ENCODE peak calls at places on chromosomes 3 and 15, in four cellular contexts. R, B, S and U are unnamed samples. For H3K4me1 and H4K20me1, the result is how much of the 10 kb centered on the place peaks cover.

GRCh38 chr15:100806157-100806556 is 73.5 kb upstream of the ALDH1A3 start:
- DNase-seq in S (no peak), B (no peak), R (no peak), U (no peak)

GRCh38 chr3:31103623-31104180 is 209.2 kb upstream of the GADL1 start:
- DNase-seq in S (no peak), B (no peak), R (no peak), U (no peak)

GRCh38 chr3:16596352-16597032 is 8.7 kb downstream of the DAZL start:
- DNase-seq in R (no peak), B (peak), S (no peak), U (no peak)

GRCh38 chr3:172447611-172448579 is at the start of gene GHSR:
- DNase-seq in R (peak), B (no peak), S (peak), U (no peak)

GRCh38 chr3:197478746-197479668 is 76.8 kb downstream of the BDH1 start:
- DNase-seq in S (no peak), R (no peak), B (no peak), U (peak)

GRCh38 chr3:108513961-108514360 is 3.6 kb upstream of the MYH15 start:
- DNase-seq in R (no peak), S (no peak), B (no peak), U (peak)

GRCh38 chr15:25787855-25788521 is 75.1 kb downstream of the ATP10A start:
- DNase-seq in S (no peak), B (no peak), R (no peak), U (no peak)

GRCh38 chr15:86522721-86523120 is 443.1 kb downstream of the AGBL1 start:
- DNase-seq in S (no peak), B (no peak), R (no peak), U (no peak)

GRCh38 chr3:59327324-59327939 is 277.6 kb upstream of the CFAP20DC start:
- DNase-seq in S (no peak), B (no peak), R (no peak), U (peak)

GRCh38 chr3:42701371-42702065 is 1.1 kb downstream of the HHATL start:
- DNase-seq in R (peak), S (peak), B (peak), U (no peak)

GRCh38 chr3:63654246-63654645 is 1.8 kb downstream of the SNTN start:
- DNase-seq in R (no peak), B (no peak), S (no peak), U (no peak)

GRCh38 chr15:63870403-63871209 is 36.9 kb upstream of the HERC1 start:
- DNase-seq in R (peak), S (no peak), B (no peak), U (peak)

GRCh38 chr15:45093013-45093412 is 21.0 kb downstream of the DUOX2 start:
- DNase-seq in R (no peak), S (no peak), B (no peak), U (no peak)

GRCh38 chr3:126355251-126355650 is 2.0 kb downstream of the KLF15 start:
- DNase-seq in R (no peak), B (peak), S (peak), U (no peak)

GRCh38 chr15:59170295-59170881 is 36.3 kb upstream of the LDHAL6B start:
- DNase-seq in R (peak), B (no peak), S (no peak), U (peak)

GRCh38 chr3:64913515-64913914 is 225.7 kb upstream of the ADAMTS9 start:
- DNase-seq in R (no peak), S (no peak), B (no peak), U (no peak)

GRCh38 chr15:32636410-32636809 is 5.1 kb upstream of the SCG5 start:
- DNase-seq in R (no peak), B (no peak), S (no peak), U (no peak)

GRCh38 chr3:30372837-30373236 is 233.6 kb upstream of the TGFBR2 start:
- DNase-seq in R (no peak), B (no peak), S (no peak), U (no peak)

GRCh38 chr15:75200765-75201608 is 695 bp upstream of the C15orf39 start:
- DNase-seq in B (peak), S (peak), R (peak), U (peak)

GRCh38 chr15:40857601-40858351 is 13.9 kb downstream of the SPINT1 start:
- DNase-seq in R (peak), S (peak), B (peak), U (peak)

GRCh38 chr3:49638445-49638844 is 35.7 kb upstream of the APEH start:
- DNase-seq in R (no peak), S (no peak), B (no peak), U (peak)

GRCh38 chr15:96766387-96766786 is 435.9 kb downstream of the NR2F2 start:
- DNase-seq in R (no peak), B (no peak), S (no peak), U (no peak)

GRCh38 chr3:194592798-194593752 is 40.1 kb downstream of the TMEM44 start:
- DNase-seq in B (peak), R (no peak), S (no peak), U (peak)

GRCh38 chr3:148865039-148865438 is at the start of gene CPA3:
- DNase-seq in B (no peak), R (no peak), S (no peak), U (no peak)

GRCh38 chr15:51114437-51115119 is 19.9 kb upstream of the TNFAIP8L3 start:
- DNase-seq in B (no peak), R (no peak), S (no peak), U (no peak)

DNA sequence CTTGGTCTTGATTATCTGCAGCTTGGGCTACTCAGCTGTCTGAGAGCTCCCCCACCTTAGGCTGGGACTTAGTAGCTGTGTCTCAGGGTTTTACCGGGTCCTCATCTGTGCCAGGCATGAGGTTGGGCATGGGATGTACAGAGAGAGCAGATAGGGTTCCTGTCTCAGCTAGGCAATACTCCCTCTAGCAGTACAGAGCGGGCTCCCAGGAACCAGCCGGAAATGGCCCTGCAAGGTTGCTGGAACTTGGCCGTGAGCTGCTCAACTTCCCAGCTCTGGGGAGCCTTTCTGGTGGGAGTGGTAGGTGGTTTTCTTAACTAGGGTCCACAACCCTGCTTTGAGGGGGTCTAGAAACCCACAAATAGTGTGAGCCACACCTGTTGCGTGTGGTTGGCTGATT is 58.3 kb downstream of the ATP2B2 start:
- DNase-seq in R (no peak), B (no peak), S (no peak), U (no peak)
- H3K4me1 ChIP-seq in R (under half), B (under half), S (under half), U (under half)

GRCh38 chr3:128480717-128481437 is 12.1 kb downstream of the GATA2 start:
- DNase-seq in B (no peak), S (no peak), R (no peak), U (no peak)
- H4K20me1 ChIP-seq in B (under half), S (under half), R (under half), U (under half)

GRCh38 chr15:90271459-90272166 is 6.1 kb downstream of the NGRN start:
- DNase-seq in B (no peak), R (no peak), S (no peak), U (no peak)

GRCh38 chr15:90266061-90266431 is 574 bp downstream of the NGRN start:
- DNase-seq in R (no peak), B (no peak), S (peak), U (no peak)

GRCh38 chr15:90266485-90266884 is 1.0 kb downstream of the NGRN start:
- DNase-seq in S (no peak), R (no peak), B (peak), U (peak)

GRCh38 chr15:90268415-90268814 is 2.9 kb downstream of the NGRN start:
- DNase-seq in B (no peak), R (no peak), S (no peak), U (no peak)

DNA sequence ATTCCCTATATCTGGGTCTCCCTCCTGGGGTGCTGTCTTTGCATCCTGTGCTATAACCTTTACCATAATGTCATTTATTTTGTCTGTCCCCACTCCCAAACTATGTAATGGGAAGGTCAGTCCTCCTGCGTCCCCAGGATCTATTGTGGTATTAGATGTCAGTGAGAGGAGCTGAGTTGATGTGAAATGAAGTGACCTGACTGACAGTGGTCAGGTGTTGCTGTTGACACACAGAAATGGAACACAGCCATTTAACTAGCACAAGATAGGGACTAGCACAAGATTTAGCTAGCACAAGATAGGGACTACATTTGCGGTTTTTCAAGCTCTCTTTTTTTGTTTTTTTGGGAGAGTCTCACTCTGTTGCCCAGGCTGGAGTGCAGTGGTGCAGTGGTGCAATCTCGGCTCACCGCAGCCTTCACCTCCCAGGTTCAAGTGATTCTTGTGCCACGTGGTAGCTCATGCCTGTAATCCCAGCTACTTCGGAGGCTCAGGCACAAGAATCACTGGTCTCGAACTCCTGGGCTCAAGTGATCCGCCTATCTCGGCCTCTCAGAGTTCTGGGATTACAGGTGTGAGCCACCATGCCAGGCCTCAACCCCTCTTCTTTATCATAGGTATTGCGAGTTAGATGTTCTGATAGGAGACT is 5.2 kb downstream of the NGRN start:
- DNase-seq in S (no peak), R (no peak), B (no peak), U (no peak)
- H3K4me1 ChIP-seq in S (under half), R (under half), B (under half), U (under half)

DNA sequence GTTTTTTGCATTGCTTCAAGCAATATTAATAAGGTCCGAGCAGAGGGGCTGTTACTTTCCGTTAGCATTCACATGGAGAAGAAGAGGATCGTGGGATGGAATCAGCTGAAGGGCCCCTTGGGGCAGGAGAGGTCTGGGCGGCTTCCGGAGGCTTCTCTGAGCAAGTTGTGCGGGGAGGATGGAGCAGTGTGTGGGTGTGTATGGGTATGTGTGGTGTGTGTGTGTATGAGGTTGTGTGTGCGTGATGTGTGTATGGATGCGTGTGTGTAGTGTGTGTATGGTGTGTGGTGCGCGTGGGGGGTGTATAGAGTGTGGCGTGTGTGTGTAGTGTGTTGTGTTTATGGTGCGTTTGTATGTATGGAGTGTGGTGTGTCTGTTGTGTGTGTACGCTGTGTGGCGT is 25.8 kb downstream of the GABRA5 start:
- DNase-seq in B (no peak), S (no peak), R (no peak), U (no peak)
- H4K20me1 ChIP-seq in B (under half), S (under half), R (under half), U (under half)

GRCh38 chr3:105837143-105837740 is 31.6 kb downstream of the CBLB start:
- DNase-seq in R (no peak), S (no peak), B (no peak), U (no peak)
- H3K4me1 ChIP-seq in R (under half), S (under half), B (under half), U (under half)

DNA sequence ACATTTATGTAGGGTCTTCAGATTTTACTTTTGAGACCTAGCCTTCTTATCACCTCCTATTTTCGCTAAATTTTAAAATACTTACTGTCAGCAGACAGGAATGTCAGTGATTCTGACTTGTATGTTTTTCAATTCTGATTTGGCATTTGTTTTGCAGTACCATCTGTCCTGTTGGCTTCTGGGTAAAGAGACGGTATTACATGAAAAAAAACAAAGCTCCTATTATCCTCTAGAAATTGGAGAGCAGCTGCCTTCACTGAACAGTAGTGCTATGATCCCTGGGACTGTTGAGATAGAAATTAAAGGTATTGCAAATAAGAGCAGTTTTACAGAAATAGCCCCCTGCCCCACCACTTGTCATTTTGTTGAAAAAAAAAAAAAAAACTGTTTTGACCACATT is 8.4 kb downstream of the ARMC8 start:
- DNase-seq in B (no peak), S (no peak), R (no peak), U (peak)
- H4K20me1 ChIP-seq in B (under half), S (half or more), R (under half), U (under half)

GRCh38 chr15:67070892-67071664 is 5.7 kb downstream of the SMAD3 start:
- DNase-seq in S (no peak), R (no peak), B (no peak), U (peak)

GRCh38 chr15:67070150-67070549 is 4.7 kb downstream of the SMAD3 start:
- DNase-seq in B (no peak), S (no peak), R (no peak), U (peak)

GRCh38 chr15:67074886-67075229 is 9.5 kb downstream of the SMAD3 start:
- DNase-seq in B (no peak), S (no peak), R (no peak), U (no peak)

GRCh38 chr15:67072442-67072841 is 7.0 kb downstream of the SMAD3 start:
- DNase-seq in B (no peak), S (no peak), R (no peak), U (no peak)

DNA sequence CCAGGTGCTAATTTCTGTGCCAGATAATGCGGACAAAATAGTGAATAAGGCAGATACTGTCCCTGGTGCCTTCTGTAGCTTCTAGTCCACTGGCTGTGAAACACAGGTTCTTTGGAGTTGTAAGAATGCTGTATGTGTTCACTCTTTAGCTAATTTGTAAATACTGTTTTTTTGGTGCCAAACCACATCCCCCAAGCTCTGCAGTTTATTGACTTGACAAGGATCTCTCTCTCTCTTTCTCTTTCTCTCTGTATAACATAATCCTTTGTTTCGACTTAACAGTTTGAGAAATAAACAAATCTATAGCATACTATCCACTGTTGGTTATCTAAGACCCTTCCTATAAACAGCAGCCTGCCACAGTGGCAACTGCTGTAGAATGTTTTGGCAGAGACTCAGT is 7.5 kb downstream of the SMAD3 start:
- DNase-seq in S (no peak), B (no peak), R (no peak), U (no peak)
- H3K4me1 ChIP-seq in S (under half), B (under half), R (under half), U (under half)

DNA sequence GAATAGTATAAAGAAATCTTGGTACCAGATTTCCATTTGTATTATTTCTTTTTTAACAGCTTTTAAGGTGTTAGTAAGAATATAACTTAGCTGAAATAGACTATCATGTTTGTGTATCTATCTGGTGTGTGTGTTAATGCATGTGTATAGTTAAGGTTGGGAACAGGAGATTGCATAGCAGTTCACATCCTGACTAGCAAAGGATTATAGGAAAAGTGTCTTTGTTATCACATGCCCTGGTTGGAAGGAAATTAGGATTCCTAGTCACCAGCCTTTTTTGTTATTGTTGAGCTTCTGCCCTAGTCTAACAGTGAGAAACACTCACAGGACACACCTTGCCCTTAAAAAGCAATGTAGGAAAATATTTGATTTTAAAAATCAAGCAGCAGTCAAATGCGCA is 58.2 kb downstream of the SETD5 start:
- DNase-seq in R (no peak), S (no peak), B (no peak), U (no peak)
- H4K20me1 ChIP-seq in R (under half), S (under half), B (under half), U (under half)

GRCh38 chr3:151330899-151331298 is 1.6 kb upstream of the P2RY13 start:
- DNase-seq in R (no peak), B (no peak), S (no peak), U (no peak)
- H3K4me1 ChIP-seq in R (under half), B (under half), S (under half), U (under half)